ENCODE peak calls at places on chromosome 21, in ten cellular contexts. One of them, this sample, is unnamed.

GRCh38 chr21:25925936-25926335 is 191.2 kb downstream of the GABPA start:
- DNase-seq in MG63: no peak
- DNase-seq in activated CD4-positive, CD25-positive, alpha-beta regulatory T cell treated with anti-CD3 and anti-CD28 coated beads, Interleukin-2, amount 50 U/mL, for 16 hours: no peak
- DNase-seq in NCI-H446 treated with DMSO at 0.1 percent for 48 hours: no peak
- DNase-seq in AG10803: no peak
- DNase-seq in GM03348: no peak
- DNase-seq in stimulated activated CD4-positive, alpha-beta T cell treated with anti-CD3 and anti-CD28 coated beads, Interleukin-1b, Interleukin-23, amount 100 ng/mL, for 24 hours: no peak
- DNase-seq in kidney tubule cell: no peak
- DNase-seq in GM04503: no peak
- DNase-seq in HFFc6: no peak
- DNase-seq in this sample: no peak

GRCh38 chr21:24275613-24276012 is 1331.7 kb downstream of the MRPL39 start:
- DNase-seq in MG63: no peak
- DNase-seq in activated CD4-positive, CD25-positive, alpha-beta regulatory T cell treated with anti-CD3 and anti-CD28 coated beads, Interleukin-2, amount 50 U/mL, for 16 hours: no peak
- DNase-seq in NCI-H446 treated with DMSO at 0.1 percent for 48 hours: no peak
- DNase-seq in AG10803: no peak
- DNase-seq in GM03348: no peak
- DNase-seq in stimulated activated CD4-positive, alpha-beta T cell treated with anti-CD3 and anti-CD28 coated beads, Interleukin-1b, Interleukin-23, amount 100 ng/mL, for 24 hours: no peak
- DNase-seq in kidney tubule cell: no peak
- DNase-seq in GM04503: no peak
- DNase-seq in HFFc6: no peak
- DNase-seq in this sample: no peak

GRCh38 chr21:33492571-33492970 is 1.1 kb upstream of the DNAJC28 start:
- DNase-seq in MG63: no peak
- DNase-seq in activated CD4-positive, CD25-positive, alpha-beta regulatory T cell treated with anti-CD3 and anti-CD28 coated beads, Interleukin-2, amount 50 U/mL, for 16 hours: no peak
- DNase-seq in NCI-H446 treated with DMSO at 0.1 percent for 48 hours: no peak
- DNase-seq in AG10803: peak
- DNase-seq in GM03348: no peak
- DNase-seq in stimulated activated CD4-positive, alpha-beta T cell treated with anti-CD3 and anti-CD28 coated beads, Interleukin-1b, Interleukin-23, amount 100 ng/mL, for 24 hours: no peak
- DNase-seq in kidney tubule cell: no peak
- DNase-seq in GM04503: no peak
- DNase-seq in HFFc6: no peak
- DNase-seq in this sample: no peak

GRCh38 chr21:35528109-35529042 is 479.3 kb upstream of the RUNX1 start:
- DNase-seq in MG63: peak
- DNase-seq in activated CD4-positive, CD25-positive, alpha-beta regulatory T cell treated with anti-CD3 and anti-CD28 coated beads, Interleukin-2, amount 50 U/mL, for 16 hours: no peak
- DNase-seq in NCI-H446 treated with DMSO at 0.1 percent for 48 hours: no peak
- DNase-seq in AG10803: no peak
- DNase-seq in GM03348: peak
- DNase-seq in stimulated activated CD4-positive, alpha-beta T cell treated with anti-CD3 and anti-CD28 coated beads, Interleukin-1b, Interleukin-23, amount 100 ng/mL, for 24 hours: peak
- DNase-seq in kidney tubule cell: peak
- DNase-seq in GM04503: no peak
- DNase-seq in HFFc6: no peak
- DNase-seq in this sample: no peak

GRCh38 chr21:29656504-29657227 is 283.1 kb downstream of the GRIK1 start:
- DNase-seq in MG63: no peak
- DNase-seq in activated CD4-positive, CD25-positive, alpha-beta regulatory T cell treated with anti-CD3 and anti-CD28 coated beads, Interleukin-2, amount 50 U/mL, for 16 hours: no peak
- DNase-seq in NCI-H446 treated with DMSO at 0.1 percent for 48 hours: no peak
- DNase-seq in AG10803: peak
- DNase-seq in GM03348: peak
- DNase-seq in stimulated activated CD4-positive, alpha-beta T cell treated with anti-CD3 and anti-CD28 coated beads, Interleukin-1b, Interleukin-23, amount 100 ng/mL, for 24 hours: no peak
- DNase-seq in kidney tubule cell: peak
- DNase-seq in GM04503: peak
- DNase-seq in HFFc6: peak
- DNase-seq in this sample: no peak

GRCh38 chr21:18222346-18222745 is 22.3 kb upstream of the CHODL start:
- DNase-seq in MG63: no peak
- DNase-seq in activated CD4-positive, CD25-positive, alpha-beta regulatory T cell treated with anti-CD3 and anti-CD28 coated beads, Interleukin-2, amount 50 U/mL, for 16 hours: no peak
- DNase-seq in NCI-H446 treated with DMSO at 0.1 percent for 48 hours: no peak
- DNase-seq in AG10803: no peak
- DNase-seq in GM03348: no peak
- DNase-seq in stimulated activated CD4-positive, alpha-beta T cell treated with anti-CD3 and anti-CD28 coated beads, Interleukin-1b, Interleukin-23, amount 100 ng/mL, for 24 hours: no peak
- DNase-seq in kidney tubule cell: no peak
- DNase-seq in GM04503: no peak
- DNase-seq in HFFc6: no peak
- DNase-seq in this sample: no peak

GRCh38 chr21:46552274-46552673 is 52.6 kb downstream of the S100B start:
- DNase-seq in MG63: no peak
- DNase-seq in activated CD4-positive, CD25-positive, alpha-beta regulatory T cell treated with anti-CD3 and anti-CD28 coated beads, Interleukin-2, amount 50 U/mL, for 16 hours: no peak
- DNase-seq in NCI-H446 treated with DMSO at 0.1 percent for 48 hours: no peak
- DNase-seq in AG10803: no peak
- DNase-seq in GM03348: no peak
- DNase-seq in stimulated activated CD4-positive, alpha-beta T cell treated with anti-CD3 and anti-CD28 coated beads, Interleukin-1b, Interleukin-23, amount 100 ng/mL, for 24 hours: no peak
- DNase-seq in kidney tubule cell: no peak
- DNase-seq in GM04503: no peak
- DNase-seq in HFFc6: no peak
- DNase-seq in this sample: no peak

GRCh38 chr21:41712730-41713129 is 54.1 kb downstream of the RIPK4 start:
- DNase-seq in MG63: no peak
- DNase-seq in activated CD4-positive, CD25-positive, alpha-beta regulatory T cell treated with anti-CD3 and anti-CD28 coated beads, Interleukin-2, amount 50 U/mL, for 16 hours: no peak
- DNase-seq in NCI-H446 treated with DMSO at 0.1 percent for 48 hours: no peak
- DNase-seq in AG10803: no peak
- DNase-seq in GM03348: no peak
- DNase-seq in stimulated activated CD4-positive, alpha-beta T cell treated with anti-CD3 and anti-CD28 coated beads, Interleukin-1b, Interleukin-23, amount 100 ng/mL, for 24 hours: no peak
- DNase-seq in kidney tubule cell: no peak
- DNase-seq in GM04503: no peak
- DNase-seq in HFFc6: no peak
- DNase-seq in this sample: no peak

GRCh38 chr21:16912075-16912474 is 600.8 kb upstream of the CXADR start:
- DNase-seq in MG63: no peak
- DNase-seq in activated CD4-positive, CD25-positive, alpha-beta regulatory T cell treated with anti-CD3 and anti-CD28 coated beads, Interleukin-2, amount 50 U/mL, for 16 hours: no peak
- DNase-seq in NCI-H446 treated with DMSO at 0.1 percent for 48 hours: no peak
- DNase-seq in AG10803: peak
- DNase-seq in GM03348: peak
- DNase-seq in stimulated activated CD4-positive, alpha-beta T cell treated with anti-CD3 and anti-CD28 coated beads, Interleukin-1b, Interleukin-23, amount 100 ng/mL, for 24 hours: no peak
- DNase-seq in kidney tubule cell: peak
- DNase-seq in GM04503: peak
- DNase-seq in HFFc6: peak
- DNase-seq in this sample: no peak

GRCh38 chr21:44885615-44886014 is 12.1 kb upstream of the PTTG1IP start:
- DNase-seq in MG63: no peak
- DNase-seq in activated CD4-positive, CD25-positive, alpha-beta regulatory T cell treated with anti-CD3 and anti-CD28 coated beads, Interleukin-2, amount 50 U/mL, for 16 hours: no peak
- DNase-seq in NCI-H446 treated with DMSO at 0.1 percent for 48 hours: no peak
- DNase-seq in AG10803: no peak
- DNase-seq in GM03348: no peak
- DNase-seq in stimulated activated CD4-positive, alpha-beta T cell treated with anti-CD3 and anti-CD28 coated beads, Interleukin-1b, Interleukin-23, amount 100 ng/mL, for 24 hours: no peak
- DNase-seq in kidney tubule cell: no peak
- DNase-seq in GM04503: no peak
- DNase-seq in HFFc6: no peak
- DNase-seq in this sample: no peak

This sample was measured in NCI-H524 treated with DMSO at 0.1 percent for 48 hours.